ENCODE peak calls at places on chromosomes 7 and 10, in five cellular contexts. R is left ventricle myocardium inferior, N is colonic mucosa, Z is AG04450, J is A549. M is an unnamed sample.

GRCh38 chr7:39535720-39536119 is 30.5 kb upstream of the YAE1 start:
- DNase-seq in J (no peak), Z (no peak), R (no peak), N (no peak), M (no peak)

GRCh38 chr10:99983280-99983988 is 26.3 kb downstream of the DNMBP start:
- DNase-seq in Z (no peak), R (peak; percentile 26), N (no peak), J (no peak), M (peak; percentile 88)

GRCh38 chr10:57983226-57983870 is 284.3 kb downstream of the IPMK start:
- DNase-seq in Z (no peak), N (no peak), J (no peak), R (no peak), M (no peak)

GRCh38 chr7:15323545-15323944 is 238.3 kb downstream of the AGMO start:
- DNase-seq in J (no peak), Z (no peak), R (no peak), N (no peak), M (no peak)

GRCh38 chr10:113961261-113961938 is 82.3 kb upstream of the ADRB1 start:
- DNase-seq in R (no peak), Z (no peak), J (no peak), N (peak; percentile 57), M (no peak)

GRCh38 chr10:17213646-17214349 is 12.3 kb upstream of the TRDMT1 start:
- DNase-seq in R (no peak), J (no peak), N (no peak), Z (no peak), M (no peak)

GRCh38 chr7:80908360-80908797 is 10.5 kb downstream of the SEMA3C start:
- DNase-seq in N (no peak), Z (no peak), R (no peak), J (no peak), M (no peak)

GRCh38 chr7:19705663-19706062 is 3.2 kb downstream of the POLR1F start:
- DNase-seq in N (no peak), R (no peak), Z (no peak), J (no peak), M (no peak)

GRCh38 chr10:110547139-110547761 is 20.2 kb upstream of the SMC3 start:
- DNase-seq in J (peak; percentile 69), R (no peak), N (no peak), Z (no peak), M (no peak)

GRCh38 chr7:14596421-14596820 is 306.1 kb downstream of the DGKB start:
- DNase-seq in Z (no peak), J (no peak), N (no peak), R (no peak), M (peak; percentile 27)

GRCh38 chr10:28248092-28248491 is 54.8 kb downstream of the MPP7 start:
- DNase-seq in Z (no peak), J (no peak), R (no peak), N (no peak), M (no peak)

GRCh38 chr7:37353949-37354660 is 94.6 kb downstream of the ELMO1 start:
- DNase-seq in Z (no peak), J (no peak), N (no peak), R (no peak), M (no peak)

GRCh38 chr10:123864923-123865322 is 26.7 kb downstream of the CPXM2 start:
- DNase-seq in R (no peak), N (no peak), J (no peak), Z (no peak), M (no peak)

GRCh38 chr10:101297901-101298451 is 56.0 kb upstream of the BTRC start:
- DNase-seq in J (peak; percentile 82), R (peak; percentile 45), N (peak; percentile 62), Z (no peak), M (no peak)

GRCh38 chr7:18666107-18666728 is 170.7 kb downstream of the HDAC9 start:
- DNase-seq in R (peak; percentile 71), N (peak; percentile 77), Z (peak; percentile 24), J (peak; percentile 2), M (peak; percentile 39)

GRCh38 chr10:14758994-14759664 is 15.6 kb downstream of the FAM107B start:
- DNase-seq in R (no peak), N (no peak), Z (no peak), J (no peak), M (no peak)

GRCh38 chr10:103553743-103554487 is 60.4 kb downstream of the NEURL1 start:
- DNase-seq in J (no peak), R (no peak), Z (no peak), N (no peak), M (no peak)

GRCh38 chr7:157022681-157023588 is 12.5 kb upstream of the MNX1 start:
- DNase-seq in R (no peak), Z (no peak), N (peak; percentile 33), J (no peak), M (no peak)

GRCh38 chr10:30433286-30433778 is 652 bp upstream of the MAP3K8 start:
- DNase-seq in N (peak; percentile 83), R (peak; percentile 83), J (peak; percentile 59), Z (no peak), M (no peak)

GRCh38 chr7:127650842-127651555 is 995 bp upstream of the SND1 start:
- DNase-seq in N (no peak), J (peak; percentile 44), R (no peak), Z (no peak), M (no peak)

GRCh38 chr7:5429253-5429856 is 5.7 kb upstream of the TNRC18 start:
- DNase-seq in Z (no peak), R (peak; percentile 48), N (peak; percentile 77), J (no peak), M (no peak)
- H3K4me3 ChIP-seq in Z (peak overlapping the region; percentile 86), R (peak overlapping the region; percentile 100), N (peak overlapping the region; percentile 62), J (no peak overlapping the region), M (peak overlapping the region; percentile 96)

DNA sequence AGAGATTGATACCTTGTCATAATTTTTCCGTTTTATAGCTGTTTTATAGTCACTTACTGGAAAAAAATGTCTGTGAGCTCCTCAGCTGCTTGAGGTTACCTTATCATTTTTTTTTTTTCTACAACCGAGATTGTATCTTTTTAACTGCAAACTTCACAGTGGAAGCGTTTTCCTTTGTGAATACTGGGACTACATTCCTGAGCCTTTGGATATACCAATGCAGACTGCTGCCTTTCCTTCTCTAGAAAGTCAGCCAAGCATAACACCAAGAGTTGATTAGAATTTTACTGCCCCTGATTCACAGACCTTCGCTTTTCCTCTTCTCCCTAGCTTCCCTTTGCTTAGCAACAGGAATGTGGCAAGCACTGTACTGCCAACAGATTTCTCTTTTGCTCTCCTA is 170.5 kb downstream of the PRKG1 start:
- DNase-seq in N (no peak), J (no peak), Z (peak; percentile 10), R (no peak), M (peak; percentile 80)
- H3K4me3 ChIP-seq in N (no peak overlapping the region), J (no peak overlapping the region), Z (no peak overlapping the region), R (peak overlapping the region; percentile 26), M (no peak overlapping the region)

GRCh38 chr7:1670894-1671875 is 1.1 kb downstream of the ELFN1 start:
- DNase-seq in N (no peak), R (no peak), J (no peak), Z (no peak), M (no peak)
- H3K4me3 ChIP-seq in N (no peak overlapping the region), R (peak overlapping the region; percentile 73), J (peak overlapping the region; percentile 55), Z (no peak overlapping the region), M (peak overlapping the region; percentile 43)

DNA sequence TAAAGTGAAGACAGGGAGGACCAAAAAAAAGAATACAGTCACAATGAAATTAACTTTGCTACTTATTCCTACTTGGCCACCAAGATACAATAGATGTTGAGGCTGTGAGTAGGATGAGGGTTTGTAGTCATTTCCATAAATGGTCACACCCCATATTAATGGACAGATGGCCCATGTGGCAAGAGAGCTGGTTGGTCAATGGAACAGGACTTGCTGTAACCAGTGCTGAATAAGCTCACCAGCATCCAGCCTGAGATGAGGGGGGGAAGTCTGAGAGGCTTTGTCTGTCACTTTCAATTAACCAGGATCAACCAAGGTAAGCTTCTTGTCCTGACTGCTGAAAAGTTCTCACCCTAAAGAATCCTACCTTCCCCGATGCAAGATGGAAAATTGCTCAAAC is 130.4 kb upstream of the KCNMA1 start:
- DNase-seq in J (no peak), Z (no peak), N (no peak), R (no peak), M (no peak)
- H3K4me3 ChIP-seq in J (no peak overlapping the region), Z (no peak overlapping the region), N (no peak overlapping the region), R (no peak overlapping the region), M (no peak overlapping the region)

DNA sequence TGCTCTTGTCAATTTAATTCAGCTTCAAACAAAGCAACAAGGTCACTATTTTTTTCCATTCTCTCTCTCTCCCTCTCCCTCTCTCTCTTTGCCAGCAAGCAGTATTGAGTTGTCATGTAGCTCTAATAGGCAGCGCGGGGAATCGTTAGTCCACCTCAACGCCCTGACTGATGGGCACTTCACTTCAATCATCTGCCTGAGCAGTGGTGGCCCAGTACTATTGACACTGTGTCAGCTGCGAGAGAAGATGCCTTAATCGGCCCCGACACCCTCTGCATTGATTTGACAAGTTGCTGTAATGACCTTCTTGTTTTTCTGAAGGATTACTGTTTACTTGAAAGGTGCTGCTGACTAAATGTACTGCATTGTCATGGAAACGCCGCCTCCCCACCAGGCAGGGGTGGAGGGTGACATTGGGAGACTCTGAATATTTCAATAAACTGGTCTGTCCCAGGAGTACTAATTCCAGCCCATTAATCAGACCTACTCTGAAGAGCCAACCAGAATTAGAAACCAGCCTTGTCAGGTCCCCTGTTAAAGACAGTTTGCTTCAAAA is 913.7 kb downstream of the KCNMA1 start:
- DNase-seq in N (no peak), J (no peak), R (no peak), Z (no peak), M (no peak)
- H3K4me3 ChIP-seq in N (no peak overlapping the region), J (no peak overlapping the region), R (no peak overlapping the region), Z (no peak overlapping the region), M (no peak overlapping the region)